ENCODE peak calls at places on chromosomes 11 and 22, in nine cellular contexts. C is brain microvascular endothelial cell; M is lower leg skin; S is RWPE1; X is HFFc6; D is left ventricle myocardium inferior; Z is Peyer's patch; W is activated CD8-positive, alpha-beta T cell treated with anti-CD3 and anti-CD28 coated beads for 36 hours; J is HepG2. O is an unnamed sample.
A peak's percentile ranks its signal among the peaks of the same experiment; 100 is the strongest.

GRCh38 chr11:41665633-41666032 is 206.2 kb upstream of the LRRC4C start:
- DNase-seq in C (no peak), M (no peak), S (no peak), X (no peak), D (no peak), Z (no peak), W (no peak), J (no peak), O (no peak)

GRCh38 chr11:100682247-100682969 is 4.7 kb upstream of the ARHGAP42 start:
- DNase-seq in C (no peak), M (no peak), S (peak; percentile 18), X (peak; percentile 28), D (no peak), Z (no peak), W (no peak), J (no peak), O (no peak)

GRCh38 chr22:40634119-40634903 is 2.2 kb downstream of the MRTFA start:
- DNase-seq in C (no peak), M (no peak), S (no peak), X (no peak), D (no peak), Z (no peak), W (no peak), J (no peak), O (no peak)

GRCh38 chr22:32823024-32823730 is 21.7 kb downstream of the TIMP3 start:
- DNase-seq in C (no peak), M (no peak), S (no peak), X (no peak), D (no peak), Z (no peak), W (peak; percentile 28), J (peak; percentile 62), O (peak; percentile 54)

GRCh38 chr11:97502201-97502600 is 1112.4 kb downstream of the JRKL start:
- DNase-seq in C (peak; percentile 45), M (no peak), S (no peak), X (no peak), D (no peak), Z (no peak), W (no peak), J (no peak), O (no peak)

GRCh38 chr22:20549232-20549841 is 41.9 kb downstream of the MED15 start:
- DNase-seq in C (no peak), M (no peak), S (no peak), X (no peak), D (no peak), Z (no peak), W (peak; percentile 71), J (no peak), O (no peak)

GRCh38 chr11:26849009-26849408 is 127.1 kb upstream of the SLC5A12 start:
- DNase-seq in C (no peak), M (no peak), S (no peak), X (no peak), D (peak; percentile 63), Z (no peak), W (no peak), J (no peak), O (no peak)

GRCh38 chr11:27698872-27699241 is 1.4 kb downstream of the BDNF start:
- DNase-seq in C (peak; percentile 89), M (peak; percentile 90), S (peak; percentile 90), X (peak; percentile 79), D (peak; percentile 79), Z (peak; percentile 78), W (peak; percentile 85), J (peak; percentile 43), O (peak; percentile 95)

GRCh38 chr22:45413368-45414211 is at the start of the genes RIBC2 and SMC1B:
- DNase-seq in C (peak; percentile 63), M (peak; percentile 93), S (peak; percentile 53), X (peak; percentile 48), D (peak; percentile 75), Z (peak; percentile 76), W (peak; percentile 93), J (peak; percentile 47), O (peak; percentile 65)

GRCh38 chr11:69654660-69655478 is 13.9 kb downstream of the CCND1 start:
- DNase-seq in C (no peak), M (no peak), S (no peak), X (no peak), D (no peak), Z (peak; percentile 54), W (no peak), J (peak; percentile 94), O (no peak)

GRCh38 chr11:30358569-30358968 is 35.7 kb downstream of the ARL14EP start:
- DNase-seq in C (no peak), M (no peak), S (no peak), X (no peak), D (peak; percentile 36), Z (no peak), W (no peak), J (no peak), O (no peak)

GRCh38 chr22:46230262-46230901 is 19.7 kb downstream of the CDPF1 start:
- DNase-seq in C (no peak), M (no peak), S (no peak), X (no peak), D (no peak), Z (no peak), W (no peak), J (no peak), O (no peak)

GRCh38 chr11:3841426-3842304 is 906 bp upstream of the RHOG start:
- DNase-seq in C (peak; percentile 84), M (no peak), S (peak; percentile 66), X (peak; percentile 74), D (peak; percentile 87), Z (peak; percentile 92), W (peak; percentile 40), J (peak; percentile 79), O (peak; percentile 81)

GRCh38 chr11:60281482-60281881 is 1.0 kb downstream of the MS4A4A start:
- DNase-seq in C (no peak), M (no peak), S (no peak), X (no peak), D (no peak), Z (no peak), W (no peak), J (no peak), O (no peak)

GRCh38 chr11:8793114-8793777 is 110.7 kb downstream of the RPL27A start:
- DNase-seq in C (no peak), M (no peak), S (no peak), X (no peak), D (no peak), Z (no peak), W (no peak), J (peak; percentile 30), O (no peak)

GRCh38 chr11:8792636-8793035 is 110.0 kb downstream of the RPL27A start:
- DNase-seq in C (no peak), M (no peak), S (no peak), X (no peak), D (no peak), Z (no peak), W (no peak), J (no peak), O (no peak)

GRCh38 chr11:8796926-8797325 is 114.1 kb upstream of the AKIP1 start:
- DNase-seq in C (no peak), M (no peak), S (no peak), X (no peak), D (no peak), Z (no peak), W (no peak), J (no peak), O (no peak)

GRCh38 chr11:8794126-8794525 is 111.5 kb downstream of the RPL27A start:
- DNase-seq in C (no peak), M (no peak), S (no peak), X (no peak), D (no peak), Z (no peak), W (no peak), J (no peak), O (no peak)

DNA sequence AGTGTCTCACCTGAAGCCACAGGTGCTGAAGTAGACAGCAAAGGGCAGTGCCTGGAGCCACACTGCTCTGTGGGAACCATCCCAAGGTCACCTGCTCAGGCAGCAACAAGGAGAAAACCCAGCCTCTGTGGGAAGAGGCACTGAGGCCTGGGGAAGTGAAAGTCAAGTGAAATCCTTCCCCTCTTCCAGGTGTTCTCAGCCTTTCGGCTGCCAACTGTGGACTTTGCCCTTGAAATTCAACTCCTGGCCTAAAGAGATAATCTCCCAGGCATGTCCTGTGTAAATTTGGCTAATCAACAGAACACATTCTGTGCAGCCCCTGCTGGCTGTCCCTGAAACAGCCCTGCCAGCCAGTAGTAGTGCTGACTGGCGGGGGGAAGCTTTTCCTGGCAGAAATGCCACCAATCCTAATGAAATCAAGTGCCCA is 112.1 kb downstream of the RPL27A start:
- DNase-seq in C (no peak), M (no peak), S (no peak), X (no peak), D (no peak), Z (peak; percentile 64), W (no peak), J (peak; percentile 93), O (no peak)
- TF ChIP-seq CTCF in C (peak; percentile 43), M (no peak), S (no peak), X (peak; percentile 45), D (peak; percentile 67), Z (peak; percentile 64), W (no peak), J (peak; percentile 85), O (peak; percentile 24)

DNA sequence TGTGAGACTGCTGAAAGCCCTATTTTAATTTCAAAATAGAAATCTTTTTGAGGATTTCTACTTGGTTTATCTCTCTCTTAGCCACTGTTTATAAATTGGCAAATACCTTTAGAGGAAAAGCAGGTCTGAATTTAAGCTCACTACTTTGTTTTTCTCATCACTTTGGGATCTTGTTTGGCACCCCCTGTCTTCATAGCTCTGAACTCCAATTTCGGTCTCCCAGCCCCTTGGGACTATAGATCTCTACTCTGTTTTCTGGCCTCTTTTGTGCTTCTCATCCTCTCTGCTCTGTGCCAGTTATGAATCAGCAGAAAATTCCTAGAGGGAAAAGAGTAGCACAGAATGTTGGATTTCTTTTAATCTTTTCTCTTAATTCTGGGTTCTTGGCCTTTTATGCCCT is 118.3 kb downstream of the CYP2R1 start:
- DNase-seq in C (no peak), M (no peak), S (no peak), X (no peak), D (no peak), Z (no peak), W (peak; percentile 20), J (no peak), O (no peak)
- TF ChIP-seq CTCF in C (peak; percentile 54), M (no peak), S (no peak), X (no peak), D (peak; percentile 23), Z (peak; percentile 6), W (peak; percentile 64), J (peak; percentile 22), O (no peak)

DNA sequence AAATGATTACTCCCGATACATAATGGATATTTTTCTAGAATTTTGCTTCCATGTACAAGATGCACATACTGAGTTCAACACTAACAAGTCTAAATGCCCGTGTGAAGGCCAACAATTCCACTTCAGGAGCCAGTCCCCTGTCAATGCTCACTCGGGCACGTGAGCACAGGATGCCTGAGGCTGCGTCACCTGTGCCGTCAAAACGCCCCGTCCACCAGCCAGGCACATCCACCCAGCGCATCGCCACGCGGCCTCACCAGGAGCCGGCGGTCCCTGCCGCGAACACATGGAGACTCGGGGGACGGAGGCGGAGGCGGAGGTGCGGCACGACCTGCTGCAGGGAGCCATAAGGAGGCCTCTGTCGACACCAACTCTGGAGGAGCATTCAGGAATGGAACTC is 9.8 kb downstream of the TOLLIP start:
- DNase-seq in C (no peak), M (peak; percentile 83), S (no peak), X (no peak), D (no peak), Z (peak; percentile 44), W (no peak), J (no peak), O (no peak)
- TF ChIP-seq CTCF in C (no peak), M (no peak), S (no peak), X (no peak), D (no peak), Z (no peak), W (no peak), J (no peak), O (no peak)

GRCh38 chr11:84526250-84526649 is 1100.9 kb downstream of the DLG2 start:
- DNase-seq in C (no peak), M (no peak), S (no peak), X (no peak), D (no peak), Z (no peak), W (no peak), J (no peak), O (no peak)
- TF ChIP-seq CTCF in C (no peak), M (no peak), S (no peak), X (no peak), D (no peak), Z (no peak), W (no peak), J (no peak), O (no peak)

O was measured in nephron progenitor cell.